ENCODE peak calls at places on chromosomes 1 and 21, in seven cellular contexts. T, L, Y, F, U, E and Q are unnamed samples.

GRCh38 chr21:37914211-37914900 is 1.9 kb downstream of the KCNJ6 start:
- DNase-seq in U (no peak), T (no peak), L (no peak), Y (no peak), E (peak), F (peak), Q (no peak)

GRCh38 chr21:17089121-17089520 is 423.7 kb upstream of the CXADR start:
- DNase-seq in L (no peak), F (no peak), U (no peak), T (no peak), Y (no peak), E (no peak), Q (no peak)

GRCh38 chr1:27071049-27071416 is 58.4 kb upstream of the TENT5B start:
- DNase-seq in U (peak), L (no peak), T (no peak), Y (peak), F (no peak), E (no peak), Q (peak)

GRCh38 chr1:21262282-21263051 is 27.8 kb downstream of the ECE1 start:
- DNase-seq in Y (peak), U (no peak), L (peak), F (peak), T (peak), E (no peak), Q (peak)

GRCh38 chr1:151773698-151774097 is 10.4 kb upstream of the MRPL9 start:
- DNase-seq in E (no peak), U (no peak), Y (no peak), T (no peak), F (peak), L (peak), Q (peak)

GRCh38 chr1:201191723-201192477 is 1.3 kb downstream of the IGFN1 start:
- DNase-seq in T (no peak), U (peak), E (peak), Y (no peak), L (no peak), F (peak), Q (peak)

GRCh38 chr1:227741166-227741870 is 6.1 kb downstream of the SNAP47 start:
- DNase-seq in Y (no peak), L (no peak), E (no peak), T (no peak), U (no peak), F (no peak), Q (no peak)

GRCh38 chr1:211127166-211127565 is 6.8 kb downstream of the KCNH1 start:
- DNase-seq in E (no peak), T (no peak), F (no peak), Y (no peak), L (no peak), U (no peak), Q (no peak)

GRCh38 chr1:234499119-234500039 is 20.4 kb upstream of the TARBP1 start:
- DNase-seq in U (no peak), L (peak), E (peak), Y (peak), F (peak), T (peak), Q (peak)

GRCh38 chr1:240492832-240493440 is 119.0 kb downstream of the GREM2 start:
- DNase-seq in E (peak), U (no peak), F (no peak), Y (no peak), L (no peak), T (no peak), Q (peak)

GRCh38 chr1:6507461-6507911 is 16.0 kb upstream of the PLEKHG5 start:
- DNase-seq in E (no peak), Y (no peak), U (no peak), T (no peak), F (no peak), L (no peak), Q (no peak)

GRCh38 chr21:44711327-44712202 is at the start of gene TSPEAR:
- DNase-seq in L (no peak), F (no peak), U (no peak), E (no peak), Y (no peak), T (no peak), Q (no peak)

GRCh38 chr21:27572681-27573080 is 605.8 kb upstream of the ADAMTS5 start:
- DNase-seq in Y (no peak), F (peak), L (no peak), U (peak), T (no peak), E (no peak), Q (peak)

GRCh38 chr21:42164064-42164789 is 54.7 kb upstream of the ABCG1 start:
- DNase-seq in Y (no peak), E (peak), F (peak), U (no peak), L (peak), T (peak), Q (peak)

GRCh38 chr1:61852693-61853060 is 110.4 kb downstream of the PATJ start:
- DNase-seq in L (no peak), F (no peak), U (no peak), Y (no peak), E (no peak), T (no peak), Q (no peak)

GRCh38 chr1:178970184-178970583 is 55.5 kb upstream of the FAM20B start:
- DNase-seq in U (no peak), F (no peak), E (no peak), L (no peak), Y (no peak), T (no peak), Q (no peak)

GRCh38 chr1:176315519-176316220 is 108.6 kb upstream of the COP1 start:
- DNase-seq in F (no peak), L (no peak), Y (no peak), E (no peak), U (no peak), T (no peak), Q (no peak)

GRCh38 chr1:33163621-33164071 is 18.2 kb downstream of the TRIM62 start:
- DNase-seq in F (peak), U (no peak), E (no peak), T (no peak), Y (no peak), L (no peak), Q (peak)

GRCh38 chr1:51070640-51071039 is 31.4 kb upstream of the C1orf185 start:
- DNase-seq in U (peak), Y (no peak), T (no peak), F (no peak), E (no peak), L (no peak), Q (peak)

GRCh38 chr1:109379422-109379821 is 18.3 kb downstream of the SORT1 start:
- DNase-seq in F (peak), E (no peak), T (no peak), Y (no peak), L (no peak), U (no peak), Q (no peak)

GRCh38 chr1:154759196-154759595 is 110.9 kb downstream of the KCNN3 start:
- DNase-seq in E (peak), F (no peak), L (no peak), T (peak), Y (no peak), U (no peak), Q (no peak)

GRCh38 chr21:45326169-45326833 is 38.6 kb upstream of the POFUT2 start:
- DNase-seq in L (peak), U (no peak), Y (no peak), T (no peak), E (no peak), F (peak), Q (no peak)

GRCh38 chr1:100358210-100358609 is 5.9 kb downstream of the CDC14A start:
- DNase-seq in E (no peak), Y (no peak), F (no peak), T (no peak), L (no peak), U (no peak), Q (no peak)

GRCh38 chr1:220300442-220301121 is 28.3 kb upstream of the RAB3GAP2 start:
- DNase-seq in Y (peak), L (peak), F (peak), E (no peak), U (peak), T (peak), Q (peak)

GRCh38 chr1:173134800-173135199 is 72.3 kb downstream of the TNFSF4 start:
- DNase-seq in T (no peak), L (no peak), Y (no peak), U (no peak), E (no peak), F (no peak), Q (no peak)

GRCh38 chr1:39152923-39153322 is 51.6 kb upstream of the MACF1 start:
- DNase-seq in E (no peak), U (no peak), F (no peak), L (no peak), T (no peak), Y (no peak), Q (no peak)

GRCh38 chr1:8473121-8473891 is 155.4 kb downstream of the SLC45A1 start:
- DNase-seq in T (no peak), F (no peak), U (no peak), E (no peak), Y (no peak), L (no peak), Q (no peak)

GRCh38 chr1:228003461-228004330 is 3.1 kb upstream of the WNT3A start:
- DNase-seq in T (peak), U (no peak), Y (peak), L (no peak), E (no peak), F (no peak), Q (no peak)

GRCh38 chr1:112110031-112110430 is 120.6 kb upstream of the KCND3 start:
- DNase-seq in F (no peak), U (no peak), Y (no peak), L (no peak), E (no peak), T (peak), Q (no peak)

GRCh38 chr1:40307186-40307585 is 9.9 kb downstream of the COL9A2 start:
- DNase-seq in Y (no peak), L (no peak), U (no peak), E (no peak), F (no peak), T (no peak), Q (no peak)

GRCh38 chr1:185595835-185596667 is 138.1 kb upstream of the HMCN1 start:
- DNase-seq in U (no peak), E (peak), L (no peak), F (peak), Y (no peak), T (peak), Q (peak)

GRCh38 chr1:212680691-212681090 is 18.9 kb downstream of the BATF3 start:
- DNase-seq in F (no peak), Y (no peak), E (no peak), T (no peak), L (no peak), U (no peak), Q (no peak)

GRCh38 chr1:198892065-198892464 is 253.2 kb downstream of the PTPRC start:
- DNase-seq in T (no peak), F (peak), E (no peak), U (no peak), L (no peak), Y (no peak), Q (peak)